ENCODE peak calls at places on chromosomes 16 and 17, in four cellular contexts. Q is ovary, R is fibroblast of lung, J is spleen. M is an unnamed sample.

GRCh38 chr17:64992325-64992802 is 64.2 kb downstream of the GNA13 start:
- DNase-seq in Q (no peak), R (peak), J (no peak), M (no peak)

GRCh38 chr17:71392715-71393567 is 727.9 kb upstream of the SOX9 start:
- DNase-seq in J (no peak), R (peak), Q (no peak), M (no peak)

GRCh38 chr17:21034350-21035235 is 8.2 kb downstream of the USP22 start:
- DNase-seq in J (no peak), Q (no peak), R (peak), M (no peak)

GRCh38 chr17:58303981-58304734 is 23.4 kb upstream of the MPO start:
- DNase-seq in J (peak), R (peak), Q (no peak), M (no peak)

GRCh38 chr17:17666111-17666714 is 15.0 kb upstream of the RAI1 start:
- DNase-seq in R (peak), J (no peak), Q (no peak), M (no peak)

GRCh38 chr17:32575865-32576264 is 89.1 kb downstream of the CDK5R1 start:
- DNase-seq in J (no peak), Q (no peak), R (no peak), M (no peak)

GRCh38 chr16:67837811-67838210 is 4.3 kb upstream of the THAP11 start:
- DNase-seq in J (no peak), R (no peak), Q (no peak), M (no peak)

GRCh38 chr16:50195276-50195675 is 42.2 kb downstream of the TENT4B start:
- DNase-seq in R (peak), Q (no peak), J (no peak), M (no peak)

GRCh38 chr16:54140057-54140787 is 146.4 kb downstream of the IRX3 start:
- DNase-seq in J (no peak), Q (no peak), R (no peak), M (no peak)

GRCh38 chr16:64417711-64418227 is 704.1 kb downstream of the CDH11 start:
- DNase-seq in Q (no peak), J (no peak), R (peak), M (no peak)

GRCh38 chr16:85172465-85173071 is 60.3 kb upstream of the CIBAR2 start:
- DNase-seq in J (no peak), R (peak), Q (no peak), M (no peak)

GRCh38 chr16:83102336-83102735 is 475.6 kb downstream of the CDH13 start:
- DNase-seq in Q (no peak), R (no peak), J (no peak), M (no peak)

GRCh38 chr16:35140293-35140986 is 1681.0 kb downstream of the TP53TG3F start:
- DNase-seq in Q (peak), J (peak), R (no peak), M (peak)

GRCh38 chr16:49464093-49464492 is 90.5 kb downstream of the C16orf78 start:
- DNase-seq in J (peak), R (no peak), Q (no peak), M (no peak)

GRCh38 chr16:20875358-20875656 is 24.9 kb downstream of the DCUN1D3 start:
- DNase-seq in Q (no peak), J (no peak), R (no peak), M (no peak)

GRCh38 chr17:82932146-82933005 is 92.6 kb upstream of the ZNF750 start:
- DNase-seq in J (peak), R (peak), Q (peak), M (peak)

GRCh38 chr17:12024332-12024731 is 3.7 kb downstream of the MAP2K4 start:
- DNase-seq in R (peak), J (no peak), Q (no peak), M (no peak)

GRCh38 chr17:61399131-61400057 is at the start of gene TBX2:
- DNase-seq in J (peak), R (peak), Q (peak), M (no peak)

GRCh38 chr16:66927012-66927436 is 1.7 kb upstream of the RRAD start:
- DNase-seq in R (peak), Q (no peak), J (no peak), M (no peak)

GRCh38 chr17:33949100-33949499 is 306.0 kb upstream of the CCL2 start:
- DNase-seq in Q (no peak), J (no peak), R (peak), M (no peak)

GRCh38 chr17:77842148-77842905 is 116.2 kb upstream of the TNRC6C start:
- DNase-seq in Q (peak), J (peak), R (peak), M (peak)

GRCh38 chr17:8133941-8134340 is 10.0 kb upstream of the HES7 start:
- DNase-seq in Q (no peak), J (no peak), R (no peak), M (no peak)

GRCh38 chr17:62891659-62892058 is 74.4 kb upstream of the TANC2 start:
- DNase-seq in R (no peak), J (no peak), Q (no peak), M (no peak)

GRCh38 chr17:78258323-78259229 is 27.1 kb downstream of the TMEM235 start:
- DNase-seq in J (peak), Q (peak), R (peak), M (peak)

GRCh38 chr17:38590988-38591758 is 14.6 kb downstream of the SRCIN1 start:
- DNase-seq in Q (no peak), R (peak), J (no peak), M (no peak)

GRCh38 chr17:15966879-15967248 is 21.9 kb downstream of the ADORA2B start:
- DNase-seq in Q (no peak), J (peak), R (peak), M (no peak)

GRCh38 chr17:41534899-41535546 is 6.9 kb upstream of the KRT19 start:
- DNase-seq in J (no peak), Q (peak), R (no peak), M (peak)
- TF ChIP-seq CTCF in J (no peak), Q (no peak), R (no peak), M (no peak)

GRCh38 chr17:50195196-50195865 is 6.1 kb downstream of the COL1A1 start:
- DNase-seq in Q (no peak), J (no peak), R (peak), M (peak)
- TF ChIP-seq CTCF in Q (no peak), J (no peak), R (peak), M (peak)

GRCh38 chr16:11721781-11722467 is 20.7 kb downstream of the TXNDC11 start:
- DNase-seq in R (no peak), J (no peak), Q (no peak), M (no peak)
- TF ChIP-seq CTCF in R (no peak), J (no peak), Q (no peak), M (no peak)

DNA sequence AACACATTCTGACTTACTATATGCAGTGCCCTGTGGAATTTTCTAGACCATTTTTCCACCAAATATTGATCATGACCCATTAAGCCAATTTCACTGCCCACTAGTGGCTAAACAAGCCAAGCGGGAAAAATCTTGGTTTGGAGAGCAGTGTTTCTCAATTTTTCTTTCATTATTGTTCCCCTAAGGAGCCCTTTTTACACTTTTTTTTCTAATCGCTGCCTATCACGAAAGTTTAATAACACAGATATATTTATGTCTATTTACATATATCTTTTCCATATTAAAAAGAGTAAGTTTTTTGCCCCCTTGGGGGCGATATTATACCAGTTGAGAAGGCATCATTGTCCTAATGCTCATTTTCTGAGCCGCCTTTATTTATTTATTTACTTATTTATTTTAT is 10.8 kb upstream of the TLCD3B start:
- DNase-seq in R (peak), J (no peak), Q (no peak), M (no peak)
- TF ChIP-seq CTCF in R (peak), J (peak), Q (peak), M (peak)

GRCh38 chr17:76472726-76473125 is 5.3 kb downstream of the AANAT start:
- DNase-seq in Q (no peak), J (no peak), R (no peak), M (no peak)

GRCh38 chr17:76472258-76472645 is 4.8 kb downstream of the AANAT start:
- DNase-seq in J (no peak), R (no peak), Q (no peak), M (no peak)

GRCh38 chr17:76474238-76474637 is 6.8 kb downstream of the AANAT start:
- DNase-seq in R (no peak), Q (no peak), J (no peak), M (no peak)

GRCh38 chr17:76474894-76475293 is 7.5 kb downstream of the AANAT start:
- DNase-seq in Q (no peak), R (no peak), J (no peak), M (no peak)

DNA sequence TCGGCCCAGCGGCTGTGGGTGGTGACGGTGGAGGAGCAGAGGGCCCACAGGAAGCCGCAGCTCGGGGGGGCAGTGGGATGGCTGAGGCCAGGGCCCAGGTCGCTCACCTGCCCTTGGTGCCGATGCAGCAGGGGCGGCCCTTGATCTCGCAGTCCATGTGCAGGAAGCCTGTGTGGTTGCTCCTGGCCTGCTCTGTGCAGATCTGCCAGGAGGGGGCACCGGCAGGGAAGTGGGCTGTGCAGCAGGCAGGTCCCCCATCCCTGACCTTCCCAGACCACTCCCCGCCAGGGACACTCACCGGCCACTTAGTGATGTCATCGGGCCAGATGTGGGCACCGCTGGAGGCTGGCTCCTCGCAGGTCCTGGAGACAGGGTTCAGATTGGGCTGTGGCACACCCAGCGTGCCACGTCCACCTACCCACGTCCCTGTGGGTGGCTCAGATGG is 6.2 kb downstream of the AANAT start:
- DNase-seq in R (no peak), Q (no peak), J (no peak), M (peak)
- TF ChIP-seq CTCF in R (no peak), Q (no peak), J (no peak), M (peak)